ENCODE peak calls at places on chromosomes 12 and 14, in ten cellular contexts. J, M, A, Z, L, Q, D, W, E and P are unnamed samples.

GRCh38 chr12:112148031-112148513 is 22.7 kb downstream of the TRAFD1 start:
- DNase-seq in E (no peak), W (no peak), J (peak), A (no peak), D (no peak), M (no peak), L (peak), Z (no peak), Q (peak), P (no peak)

GRCh38 chr12:32533971-32534590 is 134.7 kb downstream of the FGD4 start:
- DNase-seq in M (peak), A (no peak), L (peak), J (peak), D (peak), W (no peak), Q (peak), Z (peak), E (peak), P (no peak)

GRCh38 chr12:57236224-57236924 is 6.9 kb downstream of the SHMT2 start:
- DNase-seq in W (no peak), L (no peak), E (peak), A (no peak), J (no peak), Q (no peak), D (no peak), Z (peak), M (peak), P (no peak)

GRCh38 chr12:8035440-8036010 is 3.0 kb downstream of the FOXJ2 start:
- DNase-seq in Q (no peak), Z (no peak), E (no peak), D (no peak), J (no peak), M (no peak), W (no peak), L (peak), A (no peak), P (no peak)

GRCh38 chr12:93682846-93683261 is 5.7 kb downstream of the CRADD start:
- DNase-seq in Z (no peak), D (no peak), E (no peak), W (no peak), Q (no peak), A (no peak), L (no peak), J (no peak), M (no peak), P (no peak)

GRCh38 chr14:104531421-104532190 is 48.0 kb upstream of the C14orf180 start:
- DNase-seq in D (no peak), J (no peak), Z (no peak), M (no peak), A (no peak), E (no peak), L (no peak), Q (no peak), W (no peak), P (no peak)

GRCh38 chr12:82108615-82109014 is 249.6 kb downstream of the CCDC59 start:
- DNase-seq in J (no peak), D (no peak), A (no peak), Z (no peak), M (no peak), Q (no peak), E (no peak), W (no peak), L (no peak), P (no peak)

GRCh38 chr14:37669242-37669641 is 73.8 kb downstream of the TTC6 start:
- DNase-seq in W (no peak), Q (no peak), D (no peak), M (no peak), J (no peak), L (no peak), A (no peak), Z (no peak), E (no peak), P (no peak)

GRCh38 chr14:101371691-101372493 is 189.4 kb upstream of the DIO3 start:
- DNase-seq in A (no peak), Z (peak), M (no peak), Q (no peak), D (no peak), J (no peak), E (no peak), L (no peak), W (no peak), P (no peak)